ENCODE peak calls at places on chromosomes 6 and 20, in six cellular contexts. A, W, E, S, X and L are unnamed samples.
A peak's percentile ranks its signal among the peaks of the same experiment; 100 is the strongest.

GRCh38 chr6:2865270-2866182 is 23.9 kb upstream of the SERPINB1 start:
- DNase-seq in A (no peak), E (no peak), S (peak; percentile 59), W (peak; percentile 62), X (no peak), L (no peak)

GRCh38 chr6:108193120-108193519 is 27.3 kb downstream of the NR2E1 start:
- DNase-seq in E (no peak), W (no peak), A (no peak), S (peak; percentile 11), X (no peak), L (no peak)

GRCh38 chr20:3051385-3052019 is 5.7 kb downstream of the MRPS26 start:
- DNase-seq in E (no peak), S (no peak), X (no peak), W (no peak), A (peak; percentile 26), L (no peak)

GRCh38 chr6:105851181-105851580 is 235.0 kb upstream of the PRDM1 start:
- DNase-seq in X (no peak), S (peak; percentile 31), A (no peak), E (no peak), W (no peak), L (no peak)

GRCh38 chr6:37816599-37817375 is 2.7 kb upstream of the ZFAND3 start:
- DNase-seq in A (no peak), E (no peak), S (no peak), W (no peak), X (no peak), L (no peak)

GRCh38 chr20:62363920-62364851 is 2.9 kb downstream of the LAMA5 start:
- DNase-seq in X (peak; percentile 58), W (peak; percentile 53), E (no peak), S (no peak), A (no peak), L (no peak)

GRCh38 chr20:49867453-49868215 is 47.7 kb downstream of the SPATA2 start:
- DNase-seq in E (peak; percentile 23), A (no peak), S (no peak), X (no peak), W (no peak), L (no peak)

GRCh38 chr6:122289721-122290501 is 109.5 kb upstream of the HSF2 start:
- DNase-seq in W (peak; percentile 7), S (peak; percentile 42), E (peak; percentile 20), A (no peak), X (no peak), L (no peak)

GRCh38 chr6:143782517-143782916 is 60.6 kb upstream of the LTV1 start:
- DNase-seq in S (peak; percentile 45), W (no peak), X (no peak), A (no peak), E (no peak), L (no peak)

GRCh38 chr6:40708049-40708448 is 120.9 kb upstream of the LRFN2 start:
- DNase-seq in A (no peak), S (no peak), X (no peak), W (no peak), E (no peak), L (no peak)

GRCh38 chr6:116229287-116229913 is 24.5 kb downstream of the TSPYL4 start:
- DNase-seq in E (no peak), A (peak; percentile 24), S (peak; percentile 97), X (no peak), W (peak; percentile 96), L (no peak)

GRCh38 chr6:100103194-100103593 is 109.2 kb upstream of the MCHR2 start:
- DNase-seq in E (no peak), A (no peak), X (no peak), W (no peak), S (no peak), L (no peak)

GRCh38 chr20:17966432-17967312 is 1.9 kb downstream of the SNX5 start:
- DNase-seq in W (peak; percentile 64), X (no peak), S (peak; percentile 74), E (no peak), A (peak; percentile 33), L (no peak)

GRCh38 chr6:111845441-111845871 is 27.8 kb downstream of the FYN start:
- DNase-seq in S (no peak), E (no peak), W (no peak), X (no peak), A (no peak), L (no peak)
- H3K4me3 ChIP-seq in S (no peak overlapping the region), E (no peak overlapping the region), W (no peak overlapping the region), X (no peak overlapping the region), A (no peak overlapping the region), L (no peak overlapping the region)

DNA sequence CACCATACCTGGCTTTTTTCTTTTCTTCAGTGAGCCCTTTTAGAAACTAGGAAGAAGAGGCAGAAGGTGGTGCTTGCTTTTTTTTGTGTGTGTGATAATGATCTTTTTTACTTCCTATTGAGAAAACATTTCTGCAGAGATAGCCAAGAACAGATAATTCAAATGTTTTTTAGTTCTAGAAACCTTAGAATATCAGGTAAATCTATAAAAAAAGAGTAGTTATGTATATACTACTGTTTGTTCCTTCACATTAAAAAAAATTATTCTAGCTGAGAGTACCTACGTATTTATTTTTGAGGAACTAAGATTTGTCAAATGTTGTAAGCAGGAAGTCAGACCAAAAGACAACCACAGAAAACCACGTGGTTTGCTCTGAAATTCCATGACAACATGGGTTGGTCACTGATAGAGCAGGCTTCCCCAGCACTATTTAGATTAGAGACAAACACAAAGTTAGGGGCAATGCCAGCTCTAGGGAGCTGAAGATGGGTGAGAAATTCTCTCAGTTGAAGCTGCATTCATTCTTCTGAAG is 12.8 kb downstream of the STK4 start:
- DNase-seq in S (no peak), E (no peak), A (peak; percentile 67), W (peak; percentile 80), X (no peak), L (peak; percentile 80)
- H3K4me3 ChIP-seq in S (no peak overlapping the region), E (no peak overlapping the region), A (no peak overlapping the region), W (no peak overlapping the region), X (no peak overlapping the region), L (peak overlapping the region; percentile 36)

DNA sequence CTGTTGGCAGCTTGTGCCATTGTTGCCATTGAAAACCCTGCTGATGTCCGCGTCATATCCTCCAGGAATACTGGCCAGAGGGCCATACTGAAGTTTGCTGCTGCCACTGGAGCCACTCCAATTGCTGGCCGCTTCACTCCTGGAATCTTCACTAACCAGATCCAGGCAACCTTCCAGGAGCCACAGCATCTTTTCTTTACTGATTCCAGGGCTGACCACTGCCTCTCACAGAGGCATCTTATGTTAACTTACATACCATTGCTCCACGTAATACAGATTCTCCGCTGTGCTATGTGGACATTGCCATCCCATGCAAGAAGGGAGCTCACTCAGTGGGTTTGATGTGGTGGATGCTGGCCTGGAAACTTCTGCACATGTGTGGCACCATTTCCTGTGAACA is 221.8 kb upstream of the FAM83B start:
- DNase-seq in A (no peak), E (no peak), W (peak; percentile 49), X (no peak), S (peak; percentile 3), L (no peak)
- H3K4me3 ChIP-seq in A (no peak overlapping the region), E (no peak overlapping the region), W (no peak overlapping the region), X (no peak overlapping the region), S (no peak overlapping the region), L (no peak overlapping the region)

GRCh38 chr20:59301343-59302007 is 1.1 kb downstream of the EDN3 start:
- DNase-seq in A (no peak), X (no peak), W (no peak), E (no peak), S (no peak), L (no peak)

GRCh38 chr20:59299961-59300340 is 460 bp upstream of the EDN3 start:
- DNase-seq in E (no peak), S (no peak), X (no peak), A (no peak), W (no peak), L (no peak)

GRCh38 chr20:59297641-59298040 is 2.8 kb upstream of the EDN3 start:
- DNase-seq in W (no peak), A (no peak), S (no peak), X (no peak), E (no peak), L (no peak)

GRCh38 chr20:59295531-59295930 is 4.9 kb upstream of the EDN3 start:
- DNase-seq in A (no peak), E (no peak), X (no peak), S (no peak), W (no peak), L (no peak)

DNA sequence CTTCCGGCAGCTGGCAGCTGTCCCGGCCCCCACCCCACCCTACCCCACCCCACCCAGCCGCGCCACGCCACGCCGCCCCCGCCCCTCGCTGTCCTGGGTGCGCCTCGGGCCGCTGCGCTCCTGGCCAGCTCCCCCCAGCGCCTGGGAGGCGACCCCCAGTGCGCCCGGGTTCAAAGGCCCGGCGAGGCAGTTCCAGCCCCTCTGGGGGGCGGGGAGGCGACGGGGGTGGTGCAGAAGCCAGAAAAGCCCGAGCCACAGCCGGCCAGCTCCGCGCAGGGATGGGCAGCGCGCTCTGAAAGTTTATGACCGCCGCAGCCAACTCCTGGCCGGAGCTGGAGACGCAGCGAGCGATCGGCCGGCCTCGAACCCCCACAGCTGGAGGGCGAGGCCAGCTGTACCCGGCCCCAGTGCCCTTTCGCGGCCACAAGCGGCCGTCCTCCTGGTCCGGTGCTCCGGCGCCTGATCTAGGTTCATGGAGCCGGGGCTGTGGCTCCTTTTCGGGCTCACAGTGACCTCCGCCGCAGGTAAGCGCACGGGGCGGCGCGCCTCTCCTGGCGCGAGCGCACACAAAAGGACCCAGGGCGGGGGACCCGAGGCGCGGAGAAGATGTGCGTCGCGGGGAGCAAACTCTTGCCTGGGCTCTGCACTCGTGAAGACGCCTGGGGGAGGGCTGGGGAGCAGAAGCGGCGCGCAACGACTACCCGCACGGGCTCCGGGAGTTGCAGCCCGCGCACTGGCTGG is at the start of gene EDN3:
- DNase-seq in E (peak; percentile 11), A (no peak), W (no peak), X (no peak), S (peak; percentile 3), L (no peak)
- H3K4me3 ChIP-seq in E (peak within 1 kb of the TSS; percentile 54), A (no peak within 1 kb of the TSS), W (no peak within 1 kb of the TSS), X (peak within 1 kb of the TSS; percentile 32), S (no peak within 1 kb of the TSS), L (no peak within 1 kb of the TSS)